ENCODE peak calls at places on chromosome 9, in four cellular contexts. One of them, this sample, is unnamed.

GRCh38 chr9:15154677-15155076 is 152.3 kb downstream of the TTC39B start:
- DNase-seq in ACHN: no peak
- DNase-seq in hippocampal formation: no peak
- DNase-seq in prostate gland: no peak
- DNase-seq in this sample: no peak

GRCh38 chr9:93297659-93298497 is 113.9 kb downstream of the WNK2 start:
- DNase-seq in prostate gland: no peak
- DNase-seq in ACHN: no peak
- DNase-seq in hippocampal formation: no peak
- DNase-seq in this sample: peak; percentile 6

GRCh38 chr9:94981661-94982060 is 255.2 kb downstream of the AOPEP start:
- DNase-seq in ACHN: no peak
- DNase-seq in hippocampal formation: no peak
- DNase-seq in prostate gland: no peak
- DNase-seq in this sample: no peak

GRCh38 chr9:114196924-114197570 is 41.7 kb downstream of the COL27A1 start:
- DNase-seq in hippocampal formation: no peak
- DNase-seq in prostate gland: no peak
- DNase-seq in ACHN: no peak
- DNase-seq in this sample: no peak

GRCh38 chr9:33425128-33425533 is 22.3 kb downstream of the AQP3 start:
- DNase-seq in prostate gland: no peak
- DNase-seq in hippocampal formation: no peak
- DNase-seq in ACHN: no peak
- DNase-seq in this sample: no peak

GRCh38 chr9:38244971-38245370 is 147.5 kb upstream of the ALDH1B1 start:
- DNase-seq in hippocampal formation: no peak
- DNase-seq in prostate gland: no peak
- DNase-seq in ACHN: no peak
- DNase-seq in this sample: no peak

GRCh38 chr9:371349-371748 is 156.7 kb downstream of the DOCK8 start:
- DNase-seq in ACHN: no peak
- DNase-seq in hippocampal formation: no peak
- DNase-seq in prostate gland: no peak
- DNase-seq in this sample: no peak

GRCh38 chr9:90921104-90921503 is 119.5 kb downstream of the SYK start:
- DNase-seq in prostate gland: peak; percentile 97
- DNase-seq in hippocampal formation: peak; percentile 8
- DNase-seq in ACHN: no peak
- DNase-seq in this sample: no peak

GRCh38 chr9:136211441-136212344 is 6.8 kb upstream of the LHX3 start:
- DNase-seq in hippocampal formation: no peak
- DNase-seq in ACHN: no peak
- DNase-seq in prostate gland: no peak
- DNase-seq in this sample: no peak

GRCh38 chr9:136088939-136089696 is 6.0 kb downstream of the NACC2 start:
- DNase-seq in hippocampal formation: no peak
- DNase-seq in prostate gland: no peak
- DNase-seq in ACHN: no peak
- DNase-seq in this sample: no peak

GRCh38 chr9:133505186-133505830 is 19.5 kb downstream of the MYMK start:
- DNase-seq in ACHN: no peak
- DNase-seq in prostate gland: no peak
- DNase-seq in hippocampal formation: no peak
- DNase-seq in this sample: peak; percentile 57

GRCh38 chr9:84343111-84343521 is 2.6 kb upstream of the SLC28A3 start:
- DNase-seq in hippocampal formation: no peak
- DNase-seq in prostate gland: no peak
- DNase-seq in ACHN: no peak
- DNase-seq in this sample: no peak

GRCh38 chr9:121607434-121608248 is 43.8 kb upstream of the DAB2IP start:
- DNase-seq in ACHN: no peak
- DNase-seq in prostate gland: no peak
- DNase-seq in hippocampal formation: no peak
- DNase-seq in this sample: peak; percentile 22

GRCh38 chr9:130276121-130276520 is 10.6 kb downstream of the HMCN2 start:
- DNase-seq in ACHN: peak; percentile 81
- DNase-seq in hippocampal formation: no peak
- DNase-seq in prostate gland: no peak
- DNase-seq in this sample: peak; percentile 81

GRCh38 chr9:136437839-136438547 is 1.7 kb downstream of the INPP5E start:
- DNase-seq in hippocampal formation: no peak
- DNase-seq in ACHN: no peak
- DNase-seq in prostate gland: no peak
- DNase-seq in this sample: peak; percentile 47

GRCh38 chr9:130970855-130971254 is 31.8 kb upstream of the FIBCD1 start:
- DNase-seq in hippocampal formation: no peak
- DNase-seq in ACHN: no peak
- DNase-seq in prostate gland: no peak
- DNase-seq in this sample: no peak

GRCh38 chr9:73426226-73426625 is 274.6 kb downstream of the ANXA1 start:
- DNase-seq in prostate gland: no peak
- DNase-seq in ACHN: no peak
- DNase-seq in hippocampal formation: no peak
- DNase-seq in this sample: no peak

GRCh38 chr9:109908459-109909390 is 128.7 kb downstream of the PALM2AKAP2 start:
- DNase-seq in ACHN: no peak
- DNase-seq in prostate gland: no peak
- DNase-seq in hippocampal formation: no peak
- DNase-seq in this sample: peak; percentile 48

GRCh38 chr9:4118666-4119065 is 181.2 kb downstream of the GLIS3 start:
- DNase-seq in prostate gland: no peak
- DNase-seq in hippocampal formation: no peak
- DNase-seq in ACHN: no peak
- DNase-seq in this sample: no peak

GRCh38 chr9:4936277-4936676 is 48.8 kb upstream of the JAK2 start:
- DNase-seq in ACHN: no peak
- DNase-seq in prostate gland: no peak
- DNase-seq in hippocampal formation: no peak
- DNase-seq in this sample: no peak

GRCh38 chr9:114031948-114032688 is 46.0 kb downstream of the AMBP start:
- DNase-seq in ACHN: no peak
- DNase-seq in hippocampal formation: no peak
- DNase-seq in prostate gland: peak; percentile 3
- DNase-seq in this sample: no peak

GRCh38 chr9:69546265-69546664 is 125.9 kb downstream of the APBA1 start:
- DNase-seq in ACHN: peak; percentile 46
- DNase-seq in prostate gland: no peak
- DNase-seq in hippocampal formation: peak; percentile 5
- DNase-seq in this sample: no peak

GRCh38 chr9:117265253-117265652 is 149.6 kb downstream of the ASTN2 start:
- DNase-seq in prostate gland: no peak
- DNase-seq in hippocampal formation: peak; percentile 54
- DNase-seq in ACHN: no peak
- DNase-seq in this sample: no peak

GRCh38 chr9:136631038-136632000 is 31.4 kb upstream of the EGFL7 start:
- DNase-seq in hippocampal formation: peak; percentile 50
- DNase-seq in prostate gland: peak; percentile 64
- DNase-seq in ACHN: peak; percentile 67
- DNase-seq in this sample: peak; percentile 86

GRCh38 chr9:83501552-83501951 is 36.6 kb downstream of the FRMD3 start:
- DNase-seq in prostate gland: no peak
- DNase-seq in ACHN: no peak
- DNase-seq in hippocampal formation: no peak
- DNase-seq in this sample: no peak

GRCh38 chr9:133126697-133127339 is 5.8 kb upstream of the RALGDS start:
- DNase-seq in prostate gland: no peak
- DNase-seq in hippocampal formation: no peak
- DNase-seq in ACHN: no peak
- DNase-seq in this sample: no peak